ENCODE peak calls at places on chromosomes 11 and 22, in four cellular contexts. One of them, this sample, is unnamed.

GRCh38 chr11:15707971-15708370 is 593.2 kb downstream of the INSC start:
- DNase-seq in H1: no peak
- DNase-seq in HepG2: no peak
- DNase-seq in GM12878: no peak
- DNase-seq in this sample: no peak

GRCh38 chr11:61071208-61071681 is 31.0 kb upstream of the CD5 start:
- DNase-seq in H1: no peak
- DNase-seq in GM12878: no peak
- DNase-seq in HepG2: no peak
- DNase-seq in this sample: no peak

GRCh38 chr11:99320769-99321290 is 300.1 kb downstream of the CNTN5 start:
- DNase-seq in HepG2: no peak
- DNase-seq in H1: no peak
- DNase-seq in GM12878: no peak
- DNase-seq in this sample: no peak

GRCh38 chr11:14480716-14481115 is 18.9 kb downstream of the COPB1 start:
- DNase-seq in GM12878: no peak
- DNase-seq in HepG2: no peak
- DNase-seq in H1: no peak
- DNase-seq in this sample: no peak

GRCh38 chr11:48307760-48308386 is 1.9 kb downstream of the OR4S1 start:
- DNase-seq in GM12878: no peak
- DNase-seq in HepG2: peak; percentile 53
- DNase-seq in H1: no peak
- DNase-seq in this sample: peak; percentile 52

GRCh38 chr11:75365711-75366181 is 14.3 kb upstream of the ARRB1 start:
- DNase-seq in GM12878: no peak
- DNase-seq in HepG2: no peak
- DNase-seq in H1: no peak
- DNase-seq in this sample: no peak

GRCh38 chr11:10019906-10020682 is 273.9 kb downstream of the SBF2 start:
- DNase-seq in H1: no peak
- DNase-seq in GM12878: no peak
- DNase-seq in HepG2: peak; percentile 7
- DNase-seq in this sample: no peak

GRCh38 chr22:49555526-49555925 is 272.1 kb downstream of the BRD1 start:
- DNase-seq in GM12878: no peak
- DNase-seq in HepG2: no peak
- DNase-seq in H1: no peak
- DNase-seq in this sample: no peak

GRCh38 chr11:93041682-93042081 is 72.2 kb downstream of the MTNR1B start:
- DNase-seq in GM12878: no peak
- DNase-seq in HepG2: no peak
- DNase-seq in H1: no peak
- DNase-seq in this sample: no peak

GRCh38 chr11:74806267-74806666 is 57.6 kb downstream of the RNF169 start:
- DNase-seq in HepG2: peak; percentile 7
- DNase-seq in H1: no peak
- DNase-seq in GM12878: no peak
- DNase-seq in this sample: no peak

GRCh38 chr22:28773461-28773867 is 969 bp downstream of the CCDC117 start:
- DNase-seq in GM12878: peak; percentile 60
- DNase-seq in H1: no peak
- DNase-seq in HepG2: no peak
- DNase-seq in this sample: no peak

GRCh38 chr11:97943493-97943892 is 1077.3 kb upstream of the CNTN5 start:
- DNase-seq in H1: no peak
- DNase-seq in HepG2: no peak
- DNase-seq in GM12878: no peak
- DNase-seq in this sample: no peak

GRCh38 chr22:42316988-42317387 is 46.5 kb upstream of the TCF20 start:
- DNase-seq in HepG2: no peak
- DNase-seq in H1: no peak
- DNase-seq in GM12878: no peak
- DNase-seq in this sample: no peak

GRCh38 chr11:59097113-59097708 is 9.8 kb upstream of the FAM111B start:
- DNase-seq in H1: no peak
- DNase-seq in GM12878: no peak
- DNase-seq in HepG2: peak; percentile 60
- DNase-seq in this sample: peak; percentile 30

GRCh38 chr11:532512-533048 is 2.8 kb downstream of the HRAS start:
- DNase-seq in H1: no peak
- DNase-seq in GM12878: no peak
- DNase-seq in HepG2: no peak
- DNase-seq in this sample: no peak

GRCh38 chr11:11148104-11148509 is 204.9 kb downstream of the CSNK2A3 start:
- DNase-seq in HepG2: no peak
- DNase-seq in GM12878: no peak
- DNase-seq in H1: peak; percentile 73
- DNase-seq in this sample: peak; percentile 85

GRCh38 chr11:73154178-73154577 is 12.1 kb upstream of the FCHSD2 start:
- DNase-seq in GM12878: peak; percentile 95
- DNase-seq in H1: no peak
- DNase-seq in HepG2: no peak
- DNase-seq in this sample: no peak

GRCh38 chr11:66950113-66950535 is 8.1 kb downstream of the PC start:
- DNase-seq in H1: no peak
- DNase-seq in GM12878: no peak
- DNase-seq in HepG2: peak; percentile 87
- DNase-seq in this sample: peak; percentile 30

GRCh38 chr11:79121351-79121750 is 319.5 kb downstream of the TENM4 start:
- DNase-seq in H1: no peak
- DNase-seq in HepG2: no peak
- DNase-seq in GM12878: no peak
- DNase-seq in this sample: no peak

GRCh38 chr11:102564110-102564509 is 33.6 kb upstream of the MMP7 start:
- DNase-seq in GM12878: no peak
- DNase-seq in HepG2: peak; percentile 27
- DNase-seq in H1: no peak
- DNase-seq in this sample: no peak

GRCh38 chr22:33922268-33922667 is 2.0 kb upstream of the LARGE1 start:
- DNase-seq in H1: no peak
- DNase-seq in GM12878: no peak
- DNase-seq in HepG2: peak; percentile 9
- DNase-seq in this sample: peak; percentile 49

GRCh38 chr22:44380716-44381500 is 68.2 kb upstream of the SHISAL1 start:
- DNase-seq in HepG2: no peak
- DNase-seq in GM12878: no peak
- DNase-seq in H1: no peak
- DNase-seq in this sample: no peak

GRCh38 chr22:20970939-20971657 is 4.0 kb downstream of the AIFM3 start:
- DNase-seq in H1: no peak
- DNase-seq in GM12878: no peak
- DNase-seq in HepG2: no peak
- DNase-seq in this sample: no peak

GRCh38 chr11:3096909-3097395 is 39.7 kb upstream of the CARS1 start:
- DNase-seq in GM12878: no peak
- DNase-seq in H1: no peak
- DNase-seq in HepG2: no peak
- DNase-seq in this sample: no peak

GRCh38 chr22:32265882-32266767 is 11.0 kb upstream of the SLC5A4 start:
- DNase-seq in HepG2: peak; percentile 62
- DNase-seq in H1: no peak
- DNase-seq in GM12878: no peak
- DNase-seq in this sample: peak; percentile 27

GRCh38 chr22:27317156-27317555 is 484.4 kb downstream of the MN1 start:
- DNase-seq in H1: no peak
- DNase-seq in HepG2: no peak
- DNase-seq in GM12878: no peak
- DNase-seq in this sample: no peak

GRCh38 chr11:83004855-83005556 is 66.7 kb downstream of the RAB30 start:
- DNase-seq in HepG2: no peak
- DNase-seq in H1: no peak
- DNase-seq in GM12878: no peak
- DNase-seq in this sample: no peak

DNA sequence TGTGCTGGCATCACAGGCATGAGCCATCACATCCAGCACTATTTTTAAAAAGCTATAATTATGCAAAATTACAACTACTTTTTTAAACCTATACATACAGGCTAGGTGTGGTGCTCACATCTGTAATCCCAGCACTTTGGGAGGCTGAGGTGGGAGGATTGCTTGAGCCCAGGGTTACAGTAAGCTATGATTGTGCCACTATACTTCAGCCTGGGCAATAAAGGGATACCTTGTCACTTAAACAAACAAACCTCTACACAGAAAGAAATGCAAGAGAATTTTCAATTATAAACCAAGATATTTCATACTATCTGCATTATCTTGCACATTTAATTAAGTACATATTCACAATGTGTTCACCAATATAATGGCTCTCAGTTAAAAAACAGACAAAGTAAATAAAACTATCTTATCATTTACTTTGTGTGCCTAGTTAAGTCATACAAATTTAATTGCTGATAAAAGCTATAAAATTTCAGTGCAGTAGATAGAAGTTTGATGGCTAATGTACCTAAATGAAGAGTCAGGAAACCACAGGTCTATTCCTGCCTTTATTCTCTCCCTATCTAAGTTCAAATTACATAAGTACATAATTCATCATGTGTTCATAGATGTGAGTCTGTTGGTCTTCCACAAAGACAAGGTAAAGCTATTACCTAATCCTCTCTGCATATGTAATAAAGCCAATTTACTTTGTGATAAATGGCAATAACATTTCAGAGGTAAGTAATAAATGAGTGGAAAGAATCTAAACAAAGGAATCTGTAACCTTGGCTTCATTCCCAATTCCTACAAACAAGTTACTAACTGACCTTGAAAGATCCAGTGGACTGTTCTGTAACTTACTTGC is 9.0 kb upstream of the RDX start:
- DNase-seq in GM12878: no peak
- DNase-seq in H1: no peak
- DNase-seq in HepG2: peak; percentile 82
- DNase-seq in this sample: no peak
- TF ChIP-seq SUZ12 in GM12878: no peak
- TF ChIP-seq SUZ12 in H1: no peak
- TF ChIP-seq SUZ12 in HepG2: no peak
- TF ChIP-seq SUZ12 in this sample: no peak

GRCh38 chr22:24433868-24434471 is 6.6 kb downstream of the ADORA2A start:
- DNase-seq in HepG2: no peak
- DNase-seq in H1: no peak
- DNase-seq in GM12878: peak; percentile 90
- DNase-seq in this sample: no peak

GRCh38 chr22:24434472-24435322 is 7.3 kb downstream of the ADORA2A start:
- DNase-seq in HepG2: no peak
- DNase-seq in GM12878: peak; percentile 92
- DNase-seq in H1: no peak
- DNase-seq in this sample: no peak

GRCh38 chr22:24436553-24436952 is 9.2 kb downstream of the ADORA2A start:
- DNase-seq in GM12878: no peak
- DNase-seq in HepG2: no peak
- DNase-seq in H1: no peak
- DNase-seq in this sample: no peak

GRCh38 chr22:24435861-24436351 is 8.5 kb downstream of the ADORA2A start:
- DNase-seq in H1: no peak
- DNase-seq in HepG2: no peak
- DNase-seq in GM12878: no peak
- DNase-seq in this sample: no peak

DNA sequence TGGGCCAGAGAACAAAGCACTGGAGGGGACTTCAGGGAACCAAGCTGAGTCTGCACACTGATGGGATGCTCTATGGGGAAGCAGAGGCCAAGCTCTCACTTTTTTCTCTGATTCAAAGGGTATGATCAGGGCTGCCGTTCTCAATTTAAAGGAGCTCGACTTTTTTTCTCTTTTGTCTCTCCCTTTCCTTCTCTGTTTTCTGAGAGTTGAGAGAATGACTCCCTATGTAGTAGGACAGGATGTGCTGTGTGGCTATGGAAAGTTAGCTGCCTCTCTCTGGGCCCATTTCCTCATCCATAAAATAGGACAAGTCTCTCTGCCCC is 7.9 kb downstream of the ADORA2A start:
- DNase-seq in GM12878: no peak
- DNase-seq in H1: no peak
- DNase-seq in HepG2: no peak
- DNase-seq in this sample: no peak
- H3K4me1 ChIP-seq in GM12878: peaks cover 72% of the 10 kb centered on the region
- H3K4me1 ChIP-seq in H1: no peaks in the 10 kb centered on the region
- H3K4me1 ChIP-seq in HepG2: peaks cover 24% of the 10 kb centered on the region
- H3K4me1 ChIP-seq in this sample: peaks cover 4% of the 10 kb centered on the region

GRCh38 chr22:38766076-38766777 is 10.4 kb upstream of the SUN2 start:
- DNase-seq in H1: peak; percentile 68
- DNase-seq in GM12878: no peak
- DNase-seq in HepG2: peak; percentile 74
- DNase-seq in this sample: peak; percentile 22
- TF ChIP-seq SUZ12 in H1: no peak
- TF ChIP-seq SUZ12 in GM12878: no peak
- TF ChIP-seq SUZ12 in HepG2: no peak
- TF ChIP-seq SUZ12 in this sample: no peak

DNA sequence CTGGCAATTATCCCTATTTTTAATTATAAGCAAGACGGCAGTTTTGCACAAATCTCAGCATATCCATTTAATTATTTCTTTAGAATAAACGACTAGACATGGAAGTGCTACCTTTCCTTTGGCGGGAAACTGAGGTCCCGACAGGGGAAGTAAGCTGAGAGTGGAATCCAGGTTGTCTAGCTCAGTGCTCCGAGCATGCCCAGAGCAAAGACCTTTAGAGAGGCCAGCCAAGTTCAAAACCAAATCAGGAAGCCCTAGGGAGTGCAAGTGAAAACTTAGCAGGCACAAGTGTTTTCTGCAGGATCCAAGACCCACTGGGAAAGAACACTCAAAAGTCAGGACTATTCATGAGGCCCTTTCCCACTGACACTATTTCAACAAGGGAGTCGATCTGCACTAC is 22.7 kb upstream of the SCN2B start:
- DNase-seq in H1: no peak
- DNase-seq in HepG2: no peak
- DNase-seq in GM12878: no peak
- DNase-seq in this sample: no peak
- H3K4me1 ChIP-seq in H1: peaks cover 3% of the 10 kb centered on the region
- H3K4me1 ChIP-seq in HepG2: peaks cover 88% of the 10 kb centered on the region
- H3K4me1 ChIP-seq in GM12878: no peaks in the 10 kb centered on the region
- H3K4me1 ChIP-seq in this sample: no peaks in the 10 kb centered on the region

DNA sequence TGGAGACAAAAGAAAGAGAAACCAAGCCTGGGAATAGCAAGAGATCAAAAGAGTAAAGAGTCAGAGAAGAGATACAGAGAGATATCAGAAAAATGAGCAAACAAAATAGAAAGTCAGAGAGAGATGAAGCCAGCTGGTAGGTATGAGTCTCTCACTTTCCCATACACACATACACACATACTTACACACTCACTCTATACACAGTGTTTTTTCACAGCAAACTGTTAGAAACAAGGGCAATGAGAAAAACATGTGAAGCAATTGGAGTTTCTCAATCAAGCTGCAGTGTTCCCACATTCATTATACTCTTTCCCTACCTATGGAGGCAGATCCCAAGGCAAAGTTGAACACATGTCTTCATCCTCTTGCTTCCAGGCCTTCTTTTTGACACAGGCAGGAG is 2.6 kb upstream of the NLRP10 start:
- DNase-seq in H1: no peak
- DNase-seq in GM12878: no peak
- DNase-seq in HepG2: no peak
- DNase-seq in this sample: no peak
- TF ChIP-seq SUZ12 in H1: no peak
- TF ChIP-seq SUZ12 in GM12878: no peak
- TF ChIP-seq SUZ12 in HepG2: no peak
- TF ChIP-seq SUZ12 in this sample: no peak

GRCh38 chr11:110184466-110184865 is 91.3 kb downstream of the ZC3H12C start:
- DNase-seq in HepG2: no peak
- DNase-seq in GM12878: no peak
- DNase-seq in H1: no peak
- DNase-seq in this sample: no peak
- H3K4me1 ChIP-seq in HepG2: peaks cover 5% of the 10 kb centered on the region
- H3K4me1 ChIP-seq in GM12878: peaks cover 3% of the 10 kb centered on the region
- H3K4me1 ChIP-seq in H1: no peaks in the 10 kb centered on the region
- H3K4me1 ChIP-seq in this sample: peaks cover 5% of the 10 kb centered on the region

This sample was measured in NT2/D1.